ENCODE peak calls at places on chromosomes 2 and 18, in four cellular contexts. A is GM12878, O is K562, D is endothelial cell of umbilical vein. L is an unnamed sample.

GRCh38 chr2:220302756-220303155 is 675.3 kb downstream of the SLC4A3 start:
- DNase-seq in A (no peak), O (no peak), D (no peak), L (no peak)

GRCh38 chr2:224754129-224754528 is 38.0 kb upstream of the CCDC195 start:
- DNase-seq in A (no peak), D (no peak), O (no peak), L (no peak)

GRCh38 chr2:203983064-203983715 is 46.6 kb downstream of the ICOS start:
- DNase-seq in A (no peak), D (no peak), O (no peak), L (no peak)

GRCh38 chr18:68056936-68057335 is 540.4 kb upstream of the DSEL start:
- DNase-seq in D (no peak), O (no peak), A (no peak), L (no peak)

GRCh38 chr2:227813562-227814353 is at the start of gene CCL20:
- DNase-seq in D (no peak), A (no peak), O (no peak), L (peak; percentile 99)

GRCh38 chr2:33064349-33064801 is 117.6 kb downstream of the LTBP1 start:
- DNase-seq in O (no peak), A (no peak), D (peak; percentile 84), L (no peak)

GRCh38 chr2:160558531-160558930 is 64.9 kb upstream of the RBMS1 start:
- DNase-seq in O (no peak), D (no peak), A (no peak), L (no peak)

GRCh38 chr2:66013456-66013855 is 421.5 kb upstream of the MEIS1 start:
- DNase-seq in O (peak; percentile 9), D (no peak), A (no peak), L (peak; percentile 20)

GRCh38 chr18:61606759-61607158 is 273.5 kb downstream of the CDH20 start:
- DNase-seq in D (peak; percentile 98), O (no peak), A (no peak), L (no peak)

GRCh38 chr2:30408961-30409387 is 38.1 kb upstream of the LCLAT1 start:
- DNase-seq in A (no peak), O (no peak), D (no peak), L (no peak)

GRCh38 chr2:182587831-182588230 is 128.2 kb upstream of the DNAJC10 start:
- DNase-seq in O (no peak), D (no peak), A (no peak), L (no peak)

GRCh38 chr2:19195681-19196080 is 162.7 kb downstream of the OSR1 start:
- DNase-seq in O (no peak), A (no peak), D (no peak), L (no peak)

GRCh38 chr2:237156131-237156856 is 70.6 kb downstream of the COPS8 start:
- DNase-seq in O (no peak), D (peak; percentile 69), A (no peak), L (no peak)

GRCh38 chr2:44335806-44336538 is 25.3 kb downstream of the PREPL start:
- DNase-seq in O (no peak), D (no peak), A (no peak), L (no peak)

GRCh38 chr2:120936476-120937334 is 201.0 kb downstream of the GLI2 start:
- DNase-seq in A (no peak), D (no peak), O (no peak), L (no peak)

GRCh38 chr2:183224933-183225332 is 100.7 kb downstream of the NUP35 start:
- DNase-seq in O (no peak), D (no peak), A (no peak), L (no peak)

GRCh38 chr2:30249354-30249753 is 18.0 kb downstream of the LBH start:
- DNase-seq in D (no peak), A (no peak), O (no peak), L (no peak)

GRCh38 chr2:31238906-31239841 is 5.2 kb downstream of the EHD3 start:
- DNase-seq in O (no peak), A (no peak), D (no peak), L (no peak)

GRCh38 chr2:74197983-74198460 is 393 bp upstream of the MTHFD2 start:
- DNase-seq in A (no peak), O (no peak), D (no peak), L (no peak)

GRCh38 chr2:96342085-96342484 is 6.5 kb downstream of the NCAPH start:
- DNase-seq in O (no peak), A (no peak), D (peak; percentile 28), L (peak; percentile 67)

GRCh38 chr2:231927566-231927890 is 1.3 kb upstream of the NPPC start:
- DNase-seq in D (no peak), A (no peak), O (no peak), L (no peak)

GRCh38 chr2:133346654-133347053 is 221.6 kb downstream of the NCKAP5 start:
- DNase-seq in A (no peak), D (no peak), O (no peak), L (no peak)

GRCh38 chr18:11497585-11497984 is 111.8 kb upstream of the SLC35G4 start:
- DNase-seq in A (no peak), D (no peak), O (no peak), L (peak; percentile 61)

GRCh38 chr2:118837067-118837466 is 10.4 kb downstream of the EN1 start:
- DNase-seq in A (no peak), O (no peak), D (no peak), L (no peak)

GRCh38 chr2:191635333-191636234 is 42.4 kb upstream of the NABP1 start:
- DNase-seq in O (no peak), A (no peak), D (no peak), L (peak; percentile 73)

GRCh38 chr2:102131564-102131963 is 11.0 kb upstream of the IL1R1 start:
- DNase-seq in O (no peak), A (no peak), D (no peak), L (no peak)

GRCh38 chr18:10406172-10406663 is 48.2 kb upstream of the APCDD1 start:
- DNase-seq in O (no peak), A (no peak), D (peak; percentile 12), L (no peak)

GRCh38 chr2:135870571-135870970 is 5.7 kb downstream of the MCM6 start:
- DNase-seq in A (no peak), D (no peak), O (no peak), L (no peak)

GRCh38 chr2:62149708-62150107 is 46.2 kb upstream of the B3GNT2 start:
- DNase-seq in O (peak; percentile 16), A (no peak), D (peak; percentile 72), L (no peak)

GRCh38 chr18:47149457-47150028 is 757 bp downstream of the HDHD2 start:
- DNase-seq in D (no peak), O (peak; percentile 36), A (no peak), L (peak; percentile 24)

GRCh38 chr2:97792416-97792815 is 79.0 kb downstream of the ZAP70 start:
- DNase-seq in D (no peak), A (no peak), O (no peak), L (no peak)

GRCh38 chr2:232937278-232937906 is 67.3 kb downstream of the SNORC start:
- DNase-seq in O (peak; percentile 21), A (no peak), D (no peak), L (peak; percentile 68)

GRCh38 chr2:237253046-237253723 is 160.8 kb downstream of the COL6A3 start:
- DNase-seq in D (no peak), O (no peak), A (no peak), L (no peak)

GRCh38 chr2:105248316-105249070 is 7.0 kb downstream of the GPR45 start:
- DNase-seq in A (no peak), D (no peak), O (no peak), L (no peak)

GRCh38 chr2:55013936-55014335 is 36.3 kb downstream of the RTN4 start:
- DNase-seq in A (no peak), D (no peak), O (no peak), L (no peak)

GRCh38 chr2:96679843-96680242 is 37.3 kb downstream of the FER1L5 start:
- DNase-seq in A (no peak), O (no peak), D (peak; percentile 17), L (no peak)

GRCh38 chr2:109517118-109517889 is 96.5 kb downstream of the SEPTIN10 start:
- DNase-seq in D (no peak), A (no peak), O (no peak), L (peak; percentile 68)

GRCh38 chr2:197345846-197346370 is 35.3 kb upstream of the ANKRD44 start:
- DNase-seq in D (no peak), O (no peak), A (no peak), L (no peak)
- TF ChIP-seq MYC in D (no peak), O (no peak), A (no peak), L (no peak)

GRCh38 chr2:189267925-189268579 is 88.5 kb upstream of the COL5A2 start:
- DNase-seq in A (no peak), O (no peak), D (peak; percentile 5), L (no peak)
- H3K9ac ChIP-seq in A (no peak overlapping the region), O (no peak overlapping the region), D (no peak overlapping the region), L (no peak overlapping the region)

DNA sequence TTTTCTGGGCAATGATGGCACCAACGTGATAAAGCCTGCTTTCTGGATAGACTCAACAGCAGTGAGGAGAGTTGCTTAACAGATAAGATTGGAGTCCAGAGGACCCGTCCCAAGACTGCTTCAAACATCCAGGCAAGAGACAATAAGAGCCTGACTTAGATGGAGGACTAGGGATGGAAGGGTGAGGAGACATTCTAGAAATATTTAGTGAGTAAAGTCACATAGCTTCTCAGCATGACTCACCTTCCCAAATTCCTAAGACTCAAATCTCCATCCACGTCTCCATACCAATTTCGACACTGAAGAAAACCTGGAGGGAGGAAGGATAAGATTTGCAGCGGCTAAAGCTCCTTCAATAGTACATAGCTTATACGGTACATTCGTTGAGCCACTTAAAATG is 88.2 kb upstream of the KLF7 start:
- DNase-seq in A (no peak), O (no peak), D (no peak), L (no peak)
- TF ChIP-seq MYC in A (no peak), O (no peak), D (no peak), L (no peak)

GRCh38 chr18:73664896-73665295 is 482.7 kb downstream of the FBXO15 start:
- DNase-seq in A (no peak), O (no peak), D (no peak), L (no peak)

GRCh38 chr18:73663581-73663980 is 484.1 kb downstream of the FBXO15 start:
- DNase-seq in D (no peak), A (no peak), O (no peak), L (no peak)

GRCh38 chr18:73662440-73662839 is 485.2 kb downstream of the FBXO15 start:
- DNase-seq in A (no peak), D (no peak), O (no peak), L (no peak)

GRCh38 chr18:73661457-73661856 is 486.2 kb downstream of the FBXO15 start:
- DNase-seq in A (no peak), D (no peak), O (no peak), L (no peak)

GRCh38 chr18:73660931-73661330 is 486.7 kb downstream of the FBXO15 start:
- DNase-seq in O (no peak), A (no peak), D (no peak), L (no peak)
- H3K9ac ChIP-seq in O (no peak overlapping the region), A (no peak overlapping the region), D (no peak overlapping the region), L (no peak overlapping the region)

DNA sequence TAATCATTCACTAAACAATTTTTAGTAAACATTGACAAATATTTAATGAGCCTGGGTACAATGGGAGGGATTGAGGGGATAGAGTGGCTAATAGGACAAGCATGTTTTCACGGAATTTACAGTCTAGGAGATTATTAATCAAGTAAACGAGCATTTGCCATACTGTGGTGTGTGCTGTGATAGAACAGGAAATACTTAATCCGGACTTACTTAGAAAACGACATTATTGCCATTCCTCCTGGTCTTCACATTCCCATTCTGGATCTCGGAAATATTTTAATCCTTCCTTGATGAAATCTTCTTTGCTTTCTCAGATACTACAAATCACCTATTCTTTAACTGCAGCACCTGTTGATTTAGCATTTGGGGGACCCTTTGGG is 905 bp downstream of the TTLL4 start:
- DNase-seq in O (no peak), A (no peak), D (no peak), L (no peak)
- TF ChIP-seq MYC in O (no peak), A (no peak), D (no peak), L (no peak)

L was measured in HepG2.